ENCODE peak calls at places on chromosomes 6 and 20, in seven cellular contexts. J is testis, W is AG04450, I is pancreas, E is lower lobe of right lung, F is Peyer's patch, Y is ovary. N is an unnamed sample.
A peak's percentile ranks its signal among the peaks of the same experiment; 100 is the strongest.

GRCh38 chr6:15916581-15916980 is 212.3 kb upstream of the MYLIP start:
- DNase-seq in I (no peak), F (no peak), J (no peak), Y (no peak), E (no peak), W (no peak), N (no peak)

GRCh38 chr20:17859616-17860232 is 108.9 kb downstream of the SNX5 start:
- DNase-seq in W (no peak), Y (no peak), E (no peak), I (peak; percentile 75), J (no peak), F (no peak), N (no peak)

GRCh38 chr6:7200598-7201443 is 93.1 kb downstream of the RREB1 start:
- DNase-seq in F (no peak), J (no peak), W (no peak), Y (no peak), I (peak; percentile 83), E (peak; percentile 85), N (no peak)

GRCh38 chr6:166765234-166765541 is 138.1 kb upstream of the RPS6KA2 start:
- DNase-seq in W (no peak), E (no peak), F (no peak), J (no peak), Y (no peak), I (no peak), N (no peak)

GRCh38 chr6:46491201-46491788 is at the start of gene RCAN2:
- DNase-seq in W (no peak), F (peak; percentile 75), J (peak; percentile 75), I (peak; percentile 71), E (peak; percentile 69), Y (peak; percentile 73), N (peak; percentile 25)

GRCh38 chr20:3452690-3453089 is 18.1 kb upstream of the ATRN start:
- DNase-seq in E (no peak), J (no peak), F (no peak), Y (no peak), W (no peak), I (no peak), N (no peak)

GRCh38 chr20:19976595-19977372 is 40.4 kb upstream of the NAA20 start:
- DNase-seq in W (no peak), Y (peak; percentile 62), F (no peak), I (peak; percentile 65), E (peak; percentile 83), J (peak; percentile 57), N (no peak)

GRCh38 chr6:35213824-35214756 is at the start of gene SCUBE3:
- DNase-seq in W (no peak), Y (peak; percentile 48), I (no peak), F (peak; percentile 56), J (peak; percentile 42), E (no peak), N (no peak)

GRCh38 chr6:72922401-72922800 is 300.5 kb downstream of the KCNQ5 start:
- DNase-seq in F (no peak), J (no peak), I (no peak), E (no peak), W (no peak), Y (no peak), N (no peak)

GRCh38 chr6:36924131-36924530 is 30.4 kb upstream of the PI16 start:
- DNase-seq in Y (no peak), J (no peak), E (no peak), F (no peak), I (no peak), W (no peak), N (no peak)

GRCh38 chr6:116255246-116255800 is 1.4 kb upstream of the TSPYL4 start:
- DNase-seq in E (no peak), F (no peak), I (no peak), W (no peak), J (peak; percentile 38), Y (no peak), N (no peak)

GRCh38 chr6:129635396-129636164 is 74.4 kb downstream of the ARHGAP18 start:
- DNase-seq in E (no peak), F (no peak), Y (no peak), W (no peak), J (no peak), I (no peak), N (no peak)

GRCh38 chr6:2625581-2625980 is 125.1 kb downstream of the MYLK4 start:
- DNase-seq in J (no peak), E (no peak), Y (no peak), F (no peak), W (no peak), I (no peak), N (no peak)

GRCh38 chr6:114342826-114343781 is at the start of gene HS3ST5:
- DNase-seq in W (no peak), F (peak; percentile 49), I (peak; percentile 13), J (peak; percentile 56), E (peak; percentile 45), Y (no peak), N (peak; percentile 43)

GRCh38 chr6:30828027-30828962 is 56.0 kb upstream of the DDR1 start:
- DNase-seq in F (peak; percentile 88), E (peak; percentile 84), I (peak; percentile 84), W (peak; percentile 84), J (peak; percentile 92), Y (peak; percentile 90), N (peak; percentile 50)

GRCh38 chr6:30832864-30833263 is 51.5 kb upstream of the DDR1 start:
- DNase-seq in E (no peak), W (no peak), Y (no peak), J (no peak), I (no peak), F (no peak), N (no peak)

GRCh38 chr6:30829639-30830250 is 54.6 kb upstream of the DDR1 start:
- DNase-seq in J (no peak), E (no peak), W (no peak), Y (no peak), I (no peak), F (no peak), N (no peak)

GRCh38 chr6:30829016-30829415 is 55.3 kb upstream of the DDR1 start:
- DNase-seq in Y (no peak), F (no peak), W (no peak), I (no peak), J (no peak), E (no peak), N (no peak)

GRCh38 chr6:30830438-30830837 is 53.9 kb upstream of the DDR1 start:
- DNase-seq in E (no peak), W (no peak), F (no peak), J (no peak), I (no peak), Y (no peak), N (no peak)
- H3K4me3 ChIP-seq in E (peak overlapping the region; percentile 23), W (no peak overlapping the region), F (peak overlapping the region; percentile 36), J (no peak overlapping the region), I (no peak overlapping the region), Y (no peak overlapping the region), N (no peak overlapping the region)

DNA sequence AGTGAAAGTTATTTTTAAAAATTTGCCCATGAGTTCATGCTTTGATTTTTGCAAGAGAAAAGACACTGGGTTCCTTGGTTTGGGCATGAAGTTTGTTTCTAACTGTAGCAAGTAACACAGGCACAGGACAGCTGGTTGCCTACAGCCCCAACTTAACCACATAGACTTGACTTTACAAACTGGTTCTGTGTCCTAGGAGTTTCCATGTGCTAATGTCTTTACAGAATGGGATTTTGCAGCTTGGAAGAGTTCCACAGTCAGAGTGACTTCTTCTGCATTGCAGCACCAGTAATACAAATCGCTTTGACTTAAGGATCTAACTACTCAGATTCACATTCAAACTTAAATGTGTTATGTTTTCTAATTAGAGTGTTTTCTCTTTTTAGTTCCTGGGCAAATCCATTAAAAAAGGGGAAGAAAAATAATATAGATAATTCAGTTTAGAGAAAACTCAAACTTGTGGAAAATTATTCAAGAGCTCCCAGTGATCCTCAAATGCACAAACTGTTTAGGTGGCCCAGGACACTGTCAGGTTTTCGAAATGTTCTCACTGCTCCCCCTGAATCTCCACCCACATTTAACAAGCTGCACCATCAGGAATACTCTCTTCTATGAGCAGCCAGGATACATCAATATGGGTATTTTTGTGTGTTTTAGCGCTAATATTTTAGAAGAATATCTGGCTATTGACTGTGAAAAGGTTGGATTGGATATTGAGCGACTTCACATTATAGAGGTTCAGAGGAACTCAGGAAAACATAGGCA is 44.1 kb downstream of the OR2B2 start:
- DNase-seq in E (no peak), I (no peak), Y (no peak), J (no peak), W (no peak), F (no peak), N (peak; percentile 43)
- H3K4me3 ChIP-seq in E (no peak overlapping the region), I (no peak overlapping the region), Y (no peak overlapping the region), J (no peak overlapping the region), W (no peak overlapping the region), F (peak overlapping the region; percentile 70), N (no peak overlapping the region)

GRCh38 chr6:99603421-99604160 is 3.0 kb upstream of the PRDM13 start:
- DNase-seq in W (no peak), Y (no peak), I (no peak), F (peak; percentile 59), E (peak; percentile 48), J (no peak), N (no peak)

GRCh38 chr6:99602519-99603420 is 3.9 kb upstream of the PRDM13 start:
- DNase-seq in I (no peak), W (no peak), Y (no peak), J (no peak), F (no peak), E (peak; percentile 45), N (no peak)

GRCh38 chr6:99605911-99606669 is 543 bp upstream of the PRDM13 start:
- DNase-seq in Y (no peak), I (no peak), F (no peak), W (no peak), E (no peak), J (no peak), N (no peak)

GRCh38 chr6:99605074-99605726 is 1.4 kb upstream of the PRDM13 start:
- DNase-seq in F (no peak), W (no peak), J (no peak), Y (no peak), I (no peak), E (no peak), N (no peak)

GRCh38 chr6:99604161-99605073 is 2.2 kb upstream of the PRDM13 start:
- DNase-seq in F (no peak), Y (no peak), I (no peak), W (no peak), E (peak; percentile 49), J (no peak), N (no peak)
- H3K4me3 ChIP-seq in F (peak overlapping the region; percentile 39), Y (no peak overlapping the region), I (peak overlapping the region; percentile 43), W (no peak overlapping the region), E (peak overlapping the region; percentile 43), J (no peak overlapping the region), N (peak overlapping the region; percentile 47)

DNA sequence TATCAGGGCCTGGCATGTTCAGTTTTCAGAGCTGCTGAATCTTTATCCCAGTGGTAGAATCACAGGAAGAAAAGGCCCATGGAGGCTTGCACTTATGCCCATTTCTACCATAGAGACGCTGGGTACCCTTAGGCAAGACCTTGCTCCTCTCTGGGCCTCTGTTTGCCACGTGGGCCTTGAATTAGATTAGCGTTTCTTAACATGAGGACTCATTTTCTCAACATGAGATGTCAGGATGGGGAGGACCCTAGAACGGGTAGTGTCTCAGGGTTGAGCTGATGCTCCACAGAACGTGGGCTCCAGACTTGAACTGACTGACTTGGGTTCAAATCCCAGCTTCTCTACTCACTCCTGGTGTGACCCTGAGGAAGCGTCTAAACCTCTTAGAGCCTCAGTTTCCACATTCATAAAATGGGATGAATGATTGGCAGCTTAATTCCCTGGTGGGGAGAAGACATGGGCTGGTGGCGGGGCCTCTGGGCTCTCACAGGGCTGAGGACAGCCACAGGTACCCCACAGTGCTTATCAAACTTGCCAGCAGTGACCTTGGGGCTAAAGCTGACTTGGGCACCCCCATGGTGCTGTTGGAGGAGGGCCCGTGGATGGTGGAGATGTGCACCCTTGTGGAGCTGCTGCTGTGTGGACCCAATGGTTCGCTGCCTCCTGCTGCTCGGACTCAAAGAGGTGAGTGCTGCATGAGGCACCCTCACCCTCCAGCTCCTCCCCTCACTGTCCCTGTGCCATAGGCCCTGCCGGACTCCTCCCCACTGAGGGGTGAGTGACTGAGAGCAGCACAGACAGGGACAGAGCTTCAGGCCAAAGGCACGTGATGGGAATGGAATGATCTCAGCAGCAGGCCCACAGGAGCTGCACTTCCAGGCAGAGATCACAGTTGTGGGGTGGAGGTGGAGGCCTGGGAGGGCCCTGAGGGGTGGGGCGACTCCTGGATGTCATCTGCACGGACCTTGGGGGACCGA is 28.2 kb downstream of the SUN5 start:
- DNase-seq in W (no peak), I (no peak), E (no peak), F (no peak), Y (no peak), J (no peak), N (no peak)
- H3K4me3 ChIP-seq in W (no peak overlapping the region), I (no peak overlapping the region), E (no peak overlapping the region), F (no peak overlapping the region), Y (no peak overlapping the region), J (no peak overlapping the region), N (no peak overlapping the region)

N was measured in GM06990.